ENCODE peak calls at places on chromosome 22, in five cellular contexts. N, O, C, Y and A are unnamed samples.

GRCh38 chr22:39356464-39356863 is 6.7 kb downstream of the SYNGR1 start:
- DNase-seq in N (no peak), O (no peak), C (no peak), Y (no peak), A (no peak)

GRCh38 chr22:29916007-29916544 is 33.1 kb downstream of the MTMR3 start:
- DNase-seq in N (no peak), O (no peak), C (no peak), Y (no peak), A (no peak)

GRCh38 chr22:17943533-17944204 is 80.7 kb downstream of the MICAL3 start:
- DNase-seq in N (peak; percentile 37), O (no peak), C (no peak), Y (no peak), A (no peak)

GRCh38 chr22:29689872-29690213 is 30.0 kb upstream of the CABP7 start:
- DNase-seq in N (peak; percentile 83), O (peak; percentile 30), C (peak; percentile 20), Y (peak; percentile 67), A (no peak)

GRCh38 chr22:45889093-45889538 is 87.8 kb downstream of the WNT7B start:
- DNase-seq in N (no peak), O (no peak), C (no peak), Y (no peak), A (no peak)

GRCh38 chr22:28002863-28003565 is 84.0 kb upstream of the PITPNB start:
- DNase-seq in N (no peak), O (no peak), C (no peak), Y (no peak), A (no peak)

GRCh38 chr22:49129736-49130135 is 697.9 kb downstream of the BRD1 start:
- DNase-seq in N (no peak), O (no peak), C (no peak), Y (no peak), A (no peak)

GRCh38 chr22:49235463-49236300 is 592.0 kb downstream of the BRD1 start:
- DNase-seq in N (no peak), O (no peak), C (no peak), Y (no peak), A (no peak)

GRCh38 chr22:32620992-32621391 is 146.4 kb downstream of the FBXO7 start:
- DNase-seq in N (no peak), O (no peak), C (no peak), Y (no peak), A (no peak)

GRCh38 chr22:17486313-17486712 is 77.0 kb upstream of the SLC25A18 start:
- DNase-seq in N (no peak), O (no peak), C (no peak), Y (no peak), A (no peak)

GRCh38 chr22:35306350-35306967 is 6.8 kb downstream of the TOM1 start:
- DNase-seq in N (no peak), O (no peak), C (no peak), Y (peak; percentile 27), A (no peak)

GRCh38 chr22:28801845-28802594 is 1.7 kb upstream of the XBP1 start:
- DNase-seq in N (no peak), O (peak; percentile 26), C (peak; percentile 69), Y (no peak), A (no peak)

GRCh38 chr22:18067548-18068341 is 10.0 kb upstream of the PEX26 start:
- DNase-seq in N (no peak), O (no peak), C (no peak), Y (no peak), A (no peak)

GRCh38 chr22:35043251-35043931 is 22.6 kb upstream of the ISX start:
- DNase-seq in N (no peak), O (no peak), C (no peak), Y (no peak), A (no peak)

GRCh38 chr22:36571991-36572390 is 43.0 kb upstream of the EIF3D start:
- DNase-seq in N (no peak), O (no peak), C (no peak), Y (no peak), A (no peak)

GRCh38 chr22:43378011-43378704 is 33.7 kb upstream of the MPPED1 start:
- DNase-seq in N (no peak), O (no peak), C (no peak), Y (peak; percentile 44), A (no peak)

GRCh38 chr22:27120036-27120435 is 462.6 kb downstream of the MIAT start:
- DNase-seq in N (no peak), O (no peak), C (no peak), Y (no peak), A (no peak)

GRCh38 chr22:46293591-46294260 is 2.9 kb upstream of the GTSE1 start:
- DNase-seq in N (peak; percentile 75), O (peak; percentile 41), C (no peak), Y (no peak), A (no peak)

GRCh38 chr22:46641829-46642266 is 21.7 kb downstream of the GRAMD4 start:
- DNase-seq in N (no peak), O (no peak), C (no peak), Y (peak; percentile 62), A (no peak)

GRCh38 chr22:39703890-39704658 is 133.5 kb downstream of the CACNA1I start:
- DNase-seq in N (no peak), O (no peak), C (no peak), Y (peak; percentile 20), A (no peak)

GRCh38 chr22:27993774-27994350 is 74.8 kb upstream of the PITPNB start:
- DNase-seq in N (peak; percentile 37), O (no peak), C (no peak), Y (no peak), A (no peak)